ENCODE peak calls at places on chromosomes 6 and 20, in eight cellular contexts. I, W, K, C, D, F, Q and R are unnamed samples.

GRCh38 chr6:48061630-48062029 is 49.4 kb downstream of the PTCHD4 start:
- DNase-seq in I (no peak), W (peak; percentile 54), K (no peak), C (no peak), D (no peak), F (no peak), Q (no peak), R (no peak)

GRCh38 chr20:6622041-6622440 is 145.4 kb upstream of the BMP2 start:
- DNase-seq in I (no peak), W (no peak), K (no peak), C (no peak), D (no peak), F (no peak), Q (no peak), R (no peak)

GRCh38 chr20:63409066-63409833 is 48.1 kb upstream of the CHRNA4 start:
- DNase-seq in I (no peak), W (no peak), K (no peak), C (no peak), D (no peak), F (no peak), Q (no peak), R (no peak)

GRCh38 chr20:3815703-3816315 is 4.5 kb upstream of the AP5S1 start:
- DNase-seq in I (no peak), W (no peak), K (no peak), C (no peak), D (no peak), F (no peak), Q (no peak), R (no peak)

GRCh38 chr20:63177134-63177784 is 38.7 kb downstream of the YTHDF1 start:
- DNase-seq in I (no peak), W (no peak), K (peak; percentile 82), C (no peak), D (peak; percentile 56), F (peak; percentile 37), Q (peak; percentile 34), R (peak; percentile 87)

GRCh38 chr6:87905101-87905517 is 142.5 kb upstream of the SPACA1 start:
- DNase-seq in I (no peak), W (no peak), K (no peak), C (no peak), D (no peak), F (no peak), Q (no peak), R (no peak)

GRCh38 chr6:166705070-166705469 is 78.0 kb upstream of the RPS6KA2 start:
- DNase-seq in I (no peak), W (no peak), K (no peak), C (no peak), D (no peak), F (no peak), Q (no peak), R (no peak)

GRCh38 chr6:101398716-101399626 is 5.5 kb downstream of the GRIK2 start:
- DNase-seq in I (no peak), W (no peak), K (no peak), C (no peak), D (no peak), F (peak; percentile 4), Q (peak; percentile 35), R (no peak)

GRCh38 chr6:7247179-7247456 is 65.9 kb downstream of the SSR1 start:
- DNase-seq in I (no peak), W (no peak), K (no peak), C (no peak), D (no peak), F (no peak), Q (no peak), R (no peak)

GRCh38 chr6:121522265-121522664 is 86.8 kb downstream of the GJA1 start:
- DNase-seq in I (no peak), W (peak; percentile 79), K (no peak), C (no peak), D (no peak), F (no peak), Q (no peak), R (no peak)

GRCh38 chr6:128173290-128173689 is 272.4 kb upstream of the THEMIS start:
- DNase-seq in I (no peak), W (no peak), K (no peak), C (no peak), D (no peak), F (no peak), Q (no peak), R (no peak)

GRCh38 chr6:152173321-152173720 is 365.8 kb downstream of the ESR1 start:
- DNase-seq in I (no peak), W (no peak), K (no peak), C (no peak), D (no peak), F (no peak), Q (no peak), R (no peak)

GRCh38 chr6:34074064-34074739 is 71.7 kb downstream of the GRM4 start:
- DNase-seq in I (no peak), W (no peak), K (no peak), C (no peak), D (no peak), F (no peak), Q (no peak), R (no peak)